ENCODE peak calls at places on chromosome 5, in six cellular contexts. S is CD8-positive, alpha-beta memory T cell; U is psoas muscle; A is astrocyte; W is lung; O is endodermal cell. F is an unnamed sample. For H3K4me1, the result is how much of the 10 kb centered on the place peaks cover.

GRCh38 chr5:157182143-157182757 is 1.6 kb downstream of the ITK start:
- DNase-seq in S (no peak), U (no peak), A (no peak), W (no peak), O (no peak), F (no peak)

GRCh38 chr5:174752121-174752520 is 27.7 kb downstream of the MSX2 start:
- DNase-seq in S (no peak), U (no peak), A (no peak), W (no peak), O (no peak), F (no peak)

GRCh38 chr5:133727636-133728035 is 115.3 kb upstream of the FSTL4 start:
- DNase-seq in S (no peak), U (no peak), A (no peak), W (no peak), O (no peak), F (no peak)

GRCh38 chr5:89128097-89128496 is 245.1 kb upstream of the MEF2C start:
- DNase-seq in S (no peak), U (no peak), A (no peak), W (no peak), O (no peak), F (no peak)

GRCh38 chr5:4042311-4042710 is 446.7 kb downstream of the IRX1 start:
- DNase-seq in S (no peak), U (no peak), A (no peak), W (no peak), O (no peak), F (no peak)

GRCh38 chr5:159682623-159683022 is 233.7 kb upstream of the ADRA1B start:
- DNase-seq in S (no peak), U (no peak), A (no peak), W (no peak), O (no peak), F (no peak)

GRCh38 chr5:73312872-73313510 is 135.6 kb downstream of the FOXD1 start:
- DNase-seq in S (no peak), U (no peak), A (no peak), W (no peak), O (no peak), F (no peak)

GRCh38 chr5:95261369-95262175 is 23.3 kb downstream of the MCTP1 start:
- DNase-seq in S (no peak), U (no peak), A (no peak), W (no peak), O (no peak), F (no peak)

GRCh38 chr5:115532517-115532916 is 12.1 kb downstream of the FEM1C start:
- DNase-seq in S (no peak), U (no peak), A (no peak), W (no peak), O (no peak), F (no peak)

GRCh38 chr5:171371326-171371725 is 16.3 kb upstream of the NPM1 start:
- DNase-seq in S (no peak), U (no peak), A (no peak), W (no peak), O (no peak), F (peak)
- H3K4me3 ChIP-seq in S (no peak), U (no peak), A (no peak), W (no peak), O (no peak), F (no peak)

GRCh38 chr5:171627936-171628335 is 157.7 kb upstream of the SMIM23 start:
- DNase-seq in S (no peak), U (no peak), A (no peak), W (no peak), O (peak), F (no peak)
- H3K4me1 ChIP-seq in S (under half), U (under half), A (under half), W (under half), O (under half), F (under half)

GRCh38 chr5:189486-189885 is 1.8 kb upstream of the LRRC14B start:
- DNase-seq in S (no peak), U (peak), A (no peak), W (no peak), O (no peak), F (peak)
- H3K27ac ChIP-seq in S (no peak), U (peak), A (no peak), W (no peak), O (no peak), F (no peak)

GRCh38 chr5:69416180-69416579 is 1.3 kb downstream of the MARVELD2 start:
- DNase-seq in S (no peak), U (no peak), A (no peak), W (no peak), O (peak), F (no peak)

GRCh38 chr5:69418559-69418958 is 3.6 kb downstream of the MARVELD2 start:
- DNase-seq in S (no peak), U (no peak), A (no peak), W (no peak), O (no peak), F (no peak)

GRCh38 chr5:69416699-69417098 is 1.8 kb downstream of the MARVELD2 start:
- DNase-seq in S (no peak), U (no peak), A (no peak), W (no peak), O (no peak), F (no peak)

GRCh38 chr5:69415584-69415958 is 655 bp downstream of the MARVELD2 start:
- DNase-seq in S (no peak), U (no peak), A (no peak), W (no peak), O (peak), F (no peak)

GRCh38 chr5:69414885-69415583 is at the start of gene MARVELD2:
- DNase-seq in S (peak), U (peak), A (peak), W (peak), O (peak), F (peak)
- H3K4me3 ChIP-seq in S (peak), U (peak), A (peak), W (peak), O (peak), F (no peak)

GRCh38 chr5:107472620-107473064 is 198.1 kb downstream of the EFNA5 start:
- DNase-seq in S (no peak), U (no peak), A (no peak), W (no peak), O (no peak), F (no peak)
- H3K4me1 ChIP-seq in S (under half), U (under half), A (under half), W (under half), O (under half), F (under half)

DNA sequence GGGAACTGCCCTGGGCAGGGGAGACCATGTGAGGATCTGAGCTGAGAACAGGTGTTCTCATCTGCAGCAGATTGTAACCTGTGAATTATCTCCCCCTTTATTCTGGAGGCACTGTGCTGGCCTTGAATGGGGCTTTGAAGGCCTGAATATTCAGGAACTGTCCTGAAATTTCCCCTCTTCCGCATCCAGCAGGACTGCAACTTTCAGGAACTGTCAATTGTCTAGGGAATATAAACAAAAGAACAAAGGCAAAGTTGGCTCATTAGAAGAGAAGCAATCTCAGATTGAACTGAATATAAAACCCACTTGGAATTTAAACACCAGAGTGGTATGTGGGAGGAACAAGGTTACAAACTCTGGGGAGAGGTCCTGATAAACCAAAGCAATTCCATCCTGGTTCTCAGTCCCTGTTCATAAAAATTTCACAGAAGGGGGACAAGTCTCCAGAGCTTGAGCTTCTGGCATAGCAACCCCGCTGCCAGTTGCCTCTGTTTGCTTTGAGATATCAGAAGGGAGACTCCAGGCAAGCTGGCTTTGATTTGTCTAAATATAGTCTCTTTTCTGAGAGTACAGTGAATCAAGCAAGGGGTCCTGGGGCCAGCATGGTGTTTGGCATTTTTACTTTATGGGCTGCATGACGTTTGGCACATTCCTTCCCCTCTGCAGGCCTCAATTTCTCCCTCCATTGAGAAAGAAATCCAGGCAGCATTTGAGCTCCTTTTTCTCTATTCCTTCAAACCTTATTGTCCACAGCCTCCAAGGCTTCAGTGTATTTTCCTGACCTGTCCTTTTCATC is 47.5 kb downstream of the ADRB2 start:
- DNase-seq in S (no peak), U (no peak), A (no peak), W (no peak), O (no peak), F (no peak)
- H3K27ac ChIP-seq in S (no peak), U (no peak), A (no peak), W (peak), O (no peak), F (no peak)

GRCh38 chr5:149356391-149356790 is 1.5 kb upstream of the PCYOX1L start:
- DNase-seq in S (no peak), U (no peak), A (no peak), W (no peak), O (no peak), F (no peak)

GRCh38 chr5:149360262-149360661 is 2.4 kb downstream of the PCYOX1L start:
- DNase-seq in S (peak), U (no peak), A (no peak), W (no peak), O (peak), F (no peak)

GRCh38 chr5:149357370-149358293 is at the start of gene PCYOX1L:
- DNase-seq in S (peak), U (peak), A (peak), W (peak), O (peak), F (peak)

GRCh38 chr5:149358294-149358651 is 427 bp downstream of the PCYOX1L start:
- DNase-seq in S (peak), U (peak), A (no peak), W (peak), O (no peak), F (no peak)

GRCh38 chr5:149358818-149359217 is 972 bp downstream of the PCYOX1L start:
- DNase-seq in S (no peak), U (no peak), A (no peak), W (no peak), O (peak), F (no peak)
- H3K4me3 ChIP-seq in S (peak), U (no peak), A (peak), W (no peak), O (peak), F (no peak)

DNA sequence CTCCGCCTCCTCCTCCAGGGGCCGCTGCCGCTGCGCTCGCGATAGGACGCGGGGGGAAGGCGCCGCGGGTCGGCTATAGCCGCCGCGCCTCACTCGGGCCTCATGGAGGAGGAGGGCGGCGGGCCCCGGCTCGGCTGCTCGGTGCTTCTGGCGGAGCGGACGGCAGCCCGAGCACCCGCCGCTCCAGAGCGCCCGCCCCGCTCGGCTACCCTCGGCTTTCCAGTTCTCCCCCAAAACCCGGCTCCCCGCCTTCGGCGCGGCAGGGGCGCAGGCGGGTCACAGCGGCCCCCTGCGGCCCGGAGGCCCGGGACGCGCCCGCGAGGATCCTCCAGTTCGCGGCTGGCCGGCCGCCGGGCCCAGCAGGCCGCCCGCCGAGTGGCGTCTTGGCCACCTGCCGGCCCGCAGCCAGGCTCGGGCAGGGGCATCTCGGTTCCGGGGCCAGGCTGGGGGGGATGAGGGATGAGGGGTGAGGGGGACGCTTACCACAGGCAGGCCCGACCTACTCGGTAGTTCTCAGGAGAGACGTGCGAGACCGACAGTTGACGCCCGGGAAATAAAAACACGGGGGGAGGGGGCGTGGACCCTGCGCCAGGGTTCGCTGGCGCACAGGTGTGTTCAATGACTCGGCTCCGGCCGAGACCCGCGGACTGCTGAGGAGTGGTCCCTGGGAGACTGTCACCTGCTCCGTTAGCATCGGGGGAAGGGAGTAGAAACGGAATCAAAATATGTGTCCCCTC is at the start of gene PAIP1:
- DNase-seq in S (peak), U (peak), A (peak), W (peak), O (peak), F (peak)
- H3K4me1 ChIP-seq in S (under half), U (under half), A (under half), W (under half), O (under half), F (under half)

GRCh38 chr5:40431734-40432133 is 248.0 kb upstream of the PTGER4 start:
- DNase-seq in S (no peak), U (no peak), A (no peak), W (no peak), O (no peak), F (no peak)

GRCh38 chr5:40441733-40442132 is 238.0 kb upstream of the PTGER4 start:
- DNase-seq in S (peak), U (no peak), A (no peak), W (no peak), O (no peak), F (no peak)

GRCh38 chr5:40437452-40437861 is 242.3 kb upstream of the PTGER4 start:
- DNase-seq in S (peak), U (no peak), A (peak), W (no peak), O (no peak), F (no peak)

GRCh38 chr5:40432836-40433235 is 246.9 kb upstream of the PTGER4 start:
- DNase-seq in S (no peak), U (no peak), A (no peak), W (no peak), O (no peak), F (no peak)

GRCh38 chr5:40436535-40437237 is 243.0 kb upstream of the PTGER4 start:
- DNase-seq in S (peak), U (no peak), A (no peak), W (no peak), O (no peak), F (no peak)
- H3K27ac ChIP-seq in S (peak), U (no peak), A (no peak), W (no peak), O (no peak), F (no peak)

F was measured in aorta.